ENCODE peak calls at places on chromosome 16, in nine cellular contexts. T is effector memory CD4-positive, alpha-beta T cell; R is IMR-90; K is CD8-positive, alpha-beta memory T cell; U is CD8-positive, alpha-beta T cell; Q is ascending aorta; Y is BE2C; E is AG04450; B is cardiac muscle cell. J is an unnamed sample.
A peak's percentile ranks its signal among the peaks of the same experiment; 100 is the strongest.

GRCh38 chr16:53219795-53220194 is 165.0 kb downstream of the CHD9 start:
- DNase-seq in T (no peak), R (peak; percentile 69), K (no peak), U (no peak), Q (no peak), Y (no peak), E (no peak), B (no peak), J (no peak)

GRCh38 chr16:2953706-2954105 is 10.4 kb upstream of the KREMEN2 start:
- DNase-seq in T (no peak), R (no peak), K (no peak), U (no peak), Q (no peak), Y (peak; percentile 57), E (no peak), B (no peak), J (no peak)

GRCh38 chr16:68668266-68668665 is 23.2 kb downstream of the CDH3 start:
- DNase-seq in T (no peak), R (peak; percentile 5), K (no peak), U (no peak), Q (no peak), Y (no peak), E (no peak), B (no peak), J (no peak)

GRCh38 chr16:24524855-24525652 is 14.3 kb upstream of the RBBP6 start:
- DNase-seq in T (no peak), R (no peak), K (no peak), U (no peak), Q (no peak), Y (no peak), E (no peak), B (no peak), J (no peak)

GRCh38 chr16:19850131-19850817 is 34.4 kb downstream of the GPRC5B start:
- DNase-seq in T (no peak), R (no peak), K (no peak), U (no peak), Q (no peak), Y (no peak), E (no peak), B (no peak), J (no peak)

GRCh38 chr16:14672403-14672971 is 21.6 kb downstream of the PLA2G10 start:
- DNase-seq in T (no peak), R (no peak), K (no peak), U (no peak), Q (no peak), Y (no peak), E (no peak), B (no peak), J (no peak)

GRCh38 chr16:19382084-19382801 is 35.4 kb upstream of the TMC5 start:
- DNase-seq in T (no peak), R (no peak), K (no peak), U (no peak), Q (no peak), Y (no peak), E (no peak), B (no peak), J (no peak)

GRCh38 chr16:49529646-49530045 is 156.0 kb downstream of the C16orf78 start:
- DNase-seq in T (no peak), R (no peak), K (no peak), U (no peak), Q (no peak), Y (no peak), E (no peak), B (no peak), J (no peak)

GRCh38 chr16:87125206-87126155 is 191.7 kb downstream of the C16orf95 start:
- DNase-seq in T (no peak), R (no peak), K (no peak), U (no peak), Q (no peak), Y (no peak), E (no peak), B (no peak), J (peak; percentile 67)
- H3K27me3 ChIP-seq in T (no peaks in the 10 kb centered on the region), R (peaks cover 16% of the 10 kb centered on the region), K (no peaks in the 10 kb centered on the region), U (no peaks in the 10 kb centered on the region), Q (no peaks in the 10 kb centered on the region), Y (no peaks in the 10 kb centered on the region), E (peaks cover 20% of the 10 kb centered on the region), B (no peaks in the 10 kb centered on the region), J (no peaks in the 10 kb centered on the region)

DNA sequence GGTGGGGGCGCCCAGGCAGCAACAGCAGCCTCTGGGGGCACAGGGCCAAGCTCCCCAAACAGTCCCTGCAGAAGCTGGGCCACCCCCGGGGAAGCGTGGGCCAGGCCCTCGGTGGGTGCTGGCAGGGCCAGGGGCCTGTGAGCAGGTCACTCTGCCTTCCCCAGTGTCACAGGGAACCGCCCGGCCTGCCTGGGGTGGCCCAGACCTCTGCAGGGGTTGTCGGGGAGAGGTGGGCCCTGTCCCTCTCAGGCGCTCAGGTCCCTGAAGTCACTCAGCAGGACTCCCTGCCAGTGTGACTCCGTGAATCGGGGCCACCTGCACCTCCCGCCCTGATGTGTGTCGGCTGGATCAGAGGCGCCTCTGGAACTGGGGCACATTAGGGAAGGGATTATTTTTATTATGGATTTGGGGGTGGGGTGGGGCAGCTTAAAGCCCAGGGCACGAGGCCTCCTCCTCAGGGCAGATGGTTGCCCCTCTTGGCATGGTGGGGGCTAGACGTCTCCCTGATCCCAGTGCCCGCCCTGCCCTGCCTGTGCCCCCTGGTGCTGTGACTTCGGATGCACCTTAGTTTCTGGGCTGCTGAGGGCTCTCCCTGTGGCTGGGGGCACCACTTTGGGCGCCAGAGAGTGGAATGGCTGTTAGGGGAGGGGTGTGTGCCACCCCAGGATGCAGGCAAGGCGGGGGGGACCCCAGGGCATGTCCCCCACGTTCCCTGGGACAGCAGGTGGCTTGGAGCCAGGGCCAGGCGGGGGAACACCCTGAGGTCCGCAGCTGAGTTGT is 1.2 kb upstream of the GNG13 start:
- DNase-seq in T (no peak), R (no peak), K (no peak), U (no peak), Q (no peak), Y (no peak), E (no peak), B (no peak), J (no peak)
- H3K27me3 ChIP-seq in T (peaks cover 25% of the 10 kb centered on the region), R (peaks cover 20% of the 10 kb centered on the region), K (peaks cover 6% of the 10 kb centered on the region), U (peaks cover 9% of the 10 kb centered on the region), Q (peaks cover 14% of the 10 kb centered on the region), Y (peaks cover 64% of the 10 kb centered on the region), E (peaks cover 23% of the 10 kb centered on the region), B (peaks cover 39% of the 10 kb centered on the region), J (peaks cover 71% of the 10 kb centered on the region)

GRCh38 chr16:48086422-48086821 is 69.4 kb downstream of the ABCC12 start:
- DNase-seq in T (no peak), R (no peak), K (no peak), U (no peak), Q (no peak), Y (no peak), E (no peak), B (no peak), J (no peak)

GRCh38 chr16:48087639-48088038 is 68.2 kb downstream of the ABCC12 start:
- DNase-seq in T (no peak), R (no peak), K (no peak), U (no peak), Q (no peak), Y (no peak), E (no peak), B (no peak), J (no peak)

GRCh38 chr16:48081656-48082055 is 74.1 kb downstream of the ABCC12 start:
- DNase-seq in T (no peak), R (peak; percentile 90), K (no peak), U (no peak), Q (no peak), Y (no peak), E (peak; percentile 55), B (no peak), J (no peak)

GRCh38 chr16:48076455-48077012 is 79.3 kb downstream of the ABCC12 start:
- DNase-seq in T (no peak), R (peak; percentile 75), K (no peak), U (no peak), Q (no peak), Y (no peak), E (no peak), B (no peak), J (no peak)

DNA sequence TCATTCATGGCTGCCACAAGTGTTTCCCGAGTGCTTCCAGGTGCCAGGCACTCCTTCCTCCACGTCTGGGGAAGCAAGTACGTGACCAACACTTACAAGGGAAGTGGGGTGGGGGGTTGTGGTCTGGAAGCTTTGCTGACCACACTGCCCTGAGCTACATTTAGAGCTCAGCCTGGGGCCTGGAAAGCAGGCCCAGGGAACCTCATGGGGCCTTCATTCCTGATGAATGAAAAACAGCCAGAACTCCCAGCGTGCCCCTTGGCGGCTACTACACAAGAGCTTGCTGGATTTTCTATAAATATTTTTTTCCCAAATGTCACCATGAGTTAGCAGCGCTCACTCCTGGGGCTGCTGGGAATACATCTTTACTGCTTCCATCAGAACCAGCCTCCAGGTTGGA is 73.3 kb downstream of the ABCC12 start:
- DNase-seq in T (no peak), R (peak; percentile 32), K (no peak), U (no peak), Q (no peak), Y (no peak), E (no peak), B (no peak), J (no peak)
- H3K27me3 ChIP-seq in T (no peaks in the 10 kb centered on the region), R (peaks cover 3% of the 10 kb centered on the region), K (no peaks in the 10 kb centered on the region), U (no peaks in the 10 kb centered on the region), Q (no peaks in the 10 kb centered on the region), Y (no peaks in the 10 kb centered on the region), E (no peaks in the 10 kb centered on the region), B (no peaks in the 10 kb centered on the region), J (no peaks in the 10 kb centered on the region)

GRCh38 chr16:695355-696089 is 5.3 kb upstream of the WDR24 start:
- DNase-seq in T (peak; percentile 56), R (no peak), K (peak; percentile 79), U (peak; percentile 41), Q (no peak), Y (no peak), E (no peak), B (peak; percentile 28), J (no peak)

GRCh38 chr16:694863-695354 is 4.7 kb upstream of the WDR24 start:
- DNase-seq in T (no peak), R (no peak), K (no peak), U (no peak), Q (no peak), Y (no peak), E (no peak), B (no peak), J (no peak)

GRCh38 chr16:700684-701584 is 4.7 kb downstream of the FBXL16 start:
- DNase-seq in T (no peak), R (no peak), K (peak; percentile 68), U (no peak), Q (no peak), Y (no peak), E (no peak), B (peak; percentile 79), J (no peak)

GRCh38 chr16:702341-702740 is 3.3 kb downstream of the FBXL16 start:
- DNase-seq in T (no peak), R (no peak), K (no peak), U (no peak), Q (no peak), Y (no peak), E (no peak), B (no peak), J (no peak)

DNA sequence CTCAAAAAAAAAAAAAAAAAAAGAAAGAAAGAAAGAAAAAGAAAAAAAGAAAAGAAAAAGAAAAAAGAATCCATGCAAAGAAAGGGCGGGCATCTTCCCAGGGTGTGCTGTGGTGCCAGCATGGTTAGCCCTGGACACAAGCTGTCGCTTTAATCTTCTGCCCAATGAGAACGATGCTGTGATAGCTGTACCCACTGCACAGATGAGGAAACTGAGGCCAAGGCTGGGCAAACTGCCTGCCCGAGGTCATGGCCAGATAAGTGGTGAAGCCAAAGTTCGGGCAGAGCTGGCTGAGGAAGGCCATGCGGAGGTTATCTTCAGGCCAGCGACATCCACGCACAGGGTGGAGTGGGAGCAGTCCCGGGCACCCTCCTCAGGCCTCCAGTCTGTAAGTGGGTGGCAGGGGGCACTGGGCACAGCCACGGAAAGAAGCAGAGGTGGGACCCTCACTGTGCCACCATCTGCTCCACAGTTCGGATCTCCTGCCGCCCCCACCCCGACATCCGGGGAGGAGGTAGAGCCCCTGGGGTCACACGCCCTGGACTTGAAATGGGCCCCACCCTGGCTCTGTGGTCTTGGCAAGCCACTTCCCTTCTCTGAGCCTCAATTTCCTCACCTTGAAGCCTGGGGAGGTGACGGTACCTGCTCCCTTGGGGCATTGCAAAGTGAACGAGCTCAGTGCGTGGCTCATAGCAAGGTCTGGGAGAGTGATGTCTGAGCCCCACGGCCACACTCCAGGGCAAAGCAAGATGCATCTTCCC is 6.5 kb downstream of the FBXL16 start:
- DNase-seq in T (no peak), R (no peak), K (no peak), U (no peak), Q (no peak), Y (no peak), E (no peak), B (no peak), J (no peak)
- H3K27me3 ChIP-seq in T (peaks cover 26% of the 10 kb centered on the region), R (peaks cover 73% of the 10 kb centered on the region), K (peaks cover 23% of the 10 kb centered on the region), U (peaks cover 11% of the 10 kb centered on the region), Q (peaks cover 38% of the 10 kb centered on the region), Y (no peaks in the 10 kb centered on the region), E (peaks cover 57% of the 10 kb centered on the region), B (peaks cover 100% of the 10 kb centered on the region), J (peaks cover 3% of the 10 kb centered on the region)